ENCODE peak calls at places on chromosomes 11 and 22, in ten cellular contexts. F is type B pancreatic cell; S is GM10248; H is T-helper 1 cell; E is stimulated activated CD8-positive, alpha-beta memory T cell treated with anti-CD3 and anti-CD28 coated beads, Interleukin-4, amount 100 ng/mL, for 24 hours; K is midbrain; O is ecto neural progenitor cell; Z is T-helper 17 cell; C is foreskin fibroblast; Y is body of pancreas. L is an unnamed sample.
A peak's percentile ranks its signal among the peaks of the same experiment; 100 is the strongest.

GRCh38 chr11:101553891-101554292 is 29.9 kb downstream of the TRPC6 start:
- DNase-seq in Z (no peak), H (no peak), E (no peak), S (peak; percentile 16), F (no peak), O (no peak), K (no peak), Y (no peak), C (peak; percentile 6), L (no peak)

GRCh38 chr22:38685761-38686160 is 4.0 kb downstream of the TOMM22 start:
- DNase-seq in E (no peak), Z (no peak), O (no peak), Y (no peak), C (no peak), K (no peak), S (no peak), F (no peak), H (no peak), L (no peak)

GRCh38 chr11:351411-351810 is 17.9 kb upstream of the B4GALNT4 start:
- DNase-seq in F (no peak), S (no peak), O (no peak), Z (no peak), H (no peak), K (no peak), C (no peak), E (no peak), Y (no peak), L (no peak)

GRCh38 chr11:69943066-69943465 is 123.8 kb upstream of the FGF3 start:
- DNase-seq in F (no peak), O (no peak), K (no peak), E (no peak), C (no peak), S (no peak), Z (no peak), Y (no peak), H (no peak), L (no peak)

GRCh38 chr22:49983148-49984042 is 22.8 kb downstream of the PIM3 start:
- DNase-seq in H (no peak), C (no peak), K (no peak), O (peak; percentile 70), S (no peak), F (no peak), Z (peak; percentile 41), Y (peak; percentile 15), E (no peak), L (no peak)

GRCh38 chr22:43995057-43995685 is 28.9 kb upstream of the PARVB start:
- DNase-seq in E (no peak), Y (no peak), F (no peak), O (no peak), H (no peak), K (no peak), C (no peak), S (no peak), Z (no peak), L (no peak)

GRCh38 chr11:105202422-105202821 is 62.9 kb upstream of the CARD18 start:
- DNase-seq in H (no peak), F (no peak), Y (no peak), Z (no peak), S (no peak), O (no peak), K (no peak), C (no peak), E (no peak), L (no peak)

GRCh38 chr22:37043828-37044538 is 7.6 kb upstream of the KCTD17 start:
- DNase-seq in Z (no peak), C (peak; percentile 53), H (no peak), E (peak; percentile 26), K (no peak), S (peak; percentile 91), F (no peak), Y (peak; percentile 88), O (no peak), L (peak; percentile 86)

GRCh38 chr11:122983438-122984185 is 2.0 kb upstream of the BSX start:
- DNase-seq in Y (no peak), H (no peak), C (no peak), O (no peak), K (no peak), F (no peak), S (no peak), Z (no peak), E (no peak), L (no peak)

GRCh38 chr11:45606514-45607024 is 58.9 kb downstream of the CHST1 start:
- DNase-seq in K (peak; percentile 14), S (no peak), Z (no peak), E (no peak), H (no peak), C (no peak), O (peak; percentile 86), F (no peak), Y (no peak), L (no peak)

GRCh38 chr11:71562120-71562519 is 3.2 kb upstream of the KRTAP5-10 start:
- DNase-seq in C (peak; percentile 14), H (no peak), S (no peak), K (no peak), Z (no peak), F (no peak), Y (no peak), O (no peak), E (no peak), L (no peak)

GRCh38 chr22:24975813-24976341 is 23.4 kb downstream of the KIAA1671 start:
- DNase-seq in F (no peak), S (no peak), O (no peak), C (no peak), E (no peak), Z (no peak), K (peak; percentile 62), H (no peak), Y (no peak), L (no peak)

GRCh38 chr22:27885977-27886842 is 32.8 kb downstream of the PITPNB start:
- DNase-seq in F (no peak), E (peak; percentile 17), H (no peak), Y (peak; percentile 50), K (peak; percentile 50), Z (no peak), O (no peak), S (peak; percentile 48), C (peak; percentile 83), L (no peak)

GRCh38 chr11:94521684-94522083 is 9.4 kb downstream of the C11orf97 start:
- DNase-seq in O (no peak), F (no peak), E (no peak), C (peak; percentile 33), Z (no peak), S (no peak), Y (no peak), K (no peak), H (no peak), L (no peak)

GRCh38 chr22:38032681-38033521 is 24.3 kb upstream of the PICK1 start:
- DNase-seq in E (no peak), O (peak; percentile 44), K (no peak), H (no peak), Z (no peak), F (no peak), Y (no peak), C (peak; percentile 93), S (no peak), L (no peak)